ENCODE peak calls at places on chromosomes 7 and 10, in eight cellular contexts. W is LoVo, K is fibroblast of mammary gland, D is NCI-H446 treated with DMSO at 0.1 percent for 48 hours, H is fibroblast of pulmonary artery, J is HS-27A, G is DND-41, I is adrenal gland. E is an unnamed sample.

GRCh38 chr10:74363727-74364126 is 212.7 kb downstream of the ADK start:
- DNase-seq in W (no peak), K (peak), D (no peak), H (no peak), J (no peak), G (no peak), I (no peak), E (no peak)

GRCh38 chr7:65832281-65832680 is 40.6 kb upstream of the VKORC1L1 start:
- DNase-seq in W (no peak), K (peak), D (peak), H (peak), J (no peak), G (peak), I (no peak), E (no peak)

GRCh38 chr10:11685787-11686218 is 56.4 kb upstream of the ECHDC3 start:
- DNase-seq in W (peak), K (peak), D (peak), H (peak), J (no peak), G (peak), I (peak), E (peak)

GRCh38 chr10:31816318-31816717 is 112.3 kb downstream of the ARHGAP12 start:
- DNase-seq in W (no peak), K (no peak), D (no peak), H (peak), J (no peak), G (no peak), I (no peak), E (no peak)

GRCh38 chr7:55438085-55438764 is 73.1 kb downstream of the LANCL2 start:
- DNase-seq in W (no peak), K (no peak), D (no peak), H (no peak), J (no peak), G (no peak), I (no peak), E (no peak)

GRCh38 chr10:78763651-78764395 is 304.9 kb upstream of the ZMIZ1 start:
- DNase-seq in W (no peak), K (no peak), D (no peak), H (no peak), J (no peak), G (no peak), I (no peak), E (no peak)

GRCh38 chr7:46714904-46715303 is 793.8 kb upstream of the IGFBP3 start:
- DNase-seq in W (no peak), K (no peak), D (no peak), H (no peak), J (no peak), G (no peak), I (no peak), E (no peak)

GRCh38 chr10:73494877-73495225 is 973 bp downstream of the PPP3CB start:
- DNase-seq in W (no peak), K (peak), D (no peak), H (peak), J (no peak), G (no peak), I (no peak), E (no peak)

GRCh38 chr10:124713679-124714298 is 30.4 kb downstream of the FAM53B start:
- DNase-seq in W (no peak), K (no peak), D (no peak), H (no peak), J (no peak), G (no peak), I (no peak), E (no peak)

GRCh38 chr10:71408436-71409225 is 11.9 kb downstream of the CDH23 start:
- DNase-seq in W (no peak), K (no peak), D (no peak), H (no peak), J (no peak), G (no peak), I (no peak), E (no peak)

GRCh38 chr7:151735186-151735853 is 141.6 kb downstream of the PRKAG2 start:
- DNase-seq in W (no peak), K (no peak), D (no peak), H (no peak), J (no peak), G (no peak), I (no peak), E (no peak)

GRCh38 chr10:11181996-11182395 is 164.3 kb downstream of the CELF2 start:
- DNase-seq in W (no peak), K (peak), D (peak), H (no peak), J (no peak), G (no peak), I (no peak), E (peak)

GRCh38 chr10:89165923-89166322 is 41.2 kb downstream of the CH25H start:
- DNase-seq in W (no peak), K (peak), D (no peak), H (peak), J (no peak), G (no peak), I (no peak), E (no peak)

GRCh38 chr7:87369216-87369615 is 23.8 kb downstream of the CROT start:
- DNase-seq in W (no peak), K (no peak), D (no peak), H (no peak), J (no peak), G (no peak), I (no peak), E (no peak)

GRCh38 chr7:121366852-121367431 is 29.2 kb downstream of the FAM3C start:
- DNase-seq in W (peak), K (peak), D (peak), H (peak), J (no peak), G (no peak), I (no peak), E (peak)

GRCh38 chr10:16423599-16423998 is 13.2 kb upstream of the PTER start:
- DNase-seq in W (no peak), K (no peak), D (no peak), H (no peak), J (no peak), G (no peak), I (no peak), E (no peak)

GRCh38 chr7:29511851-29512250 is 51.8 kb upstream of the PRR15 start:
- DNase-seq in W (no peak), K (no peak), D (no peak), H (no peak), J (no peak), G (no peak), I (no peak), E (no peak)

GRCh38 chr7:158324397-158325360 is 262.9 kb downstream of the PTPRN2 start:
- DNase-seq in W (no peak), K (no peak), D (no peak), H (no peak), J (no peak), G (no peak), I (no peak), E (no peak)

GRCh38 chr7:42170724-42171123 is 66.3 kb downstream of the GLI3 start:
- DNase-seq in W (peak), K (peak), D (no peak), H (no peak), J (no peak), G (no peak), I (no peak), E (no peak)

GRCh38 chr7:8436965-8437364 is 3.6 kb downstream of the NXPH1 start:
- DNase-seq in W (peak), K (peak), D (no peak), H (peak), J (no peak), G (peak), I (peak), E (peak)

GRCh38 chr10:6108631-6109443 is 20.0 kb downstream of the RBM17 start:
- DNase-seq in W (peak), K (peak), D (no peak), H (peak), J (no peak), G (peak), I (no peak), E (no peak)

GRCh38 chr10:109978481-109978880 is 29.3 kb upstream of the ADD3 start:
- DNase-seq in W (no peak), K (peak), D (no peak), H (peak), J (no peak), G (peak), I (peak), E (peak)

GRCh38 chr7:116212859-116213258 is 2.5 kb downstream of the TES start:
- DNase-seq in W (no peak), K (peak), D (no peak), H (peak), J (no peak), G (no peak), I (no peak), E (no peak)

GRCh38 chr10:115977855-115978254 is 295.2 kb downstream of the GFRA1 start:
- DNase-seq in W (no peak), K (no peak), D (no peak), H (no peak), J (no peak), G (no peak), I (no peak), E (no peak)

GRCh38 chr10:110107430-110107829 is 99.6 kb downstream of the ADD3 start:
- DNase-seq in W (no peak), K (no peak), D (no peak), H (no peak), J (no peak), G (no peak), I (no peak), E (no peak)

GRCh38 chr7:67937717-67938191 is 941.1 kb downstream of the TYW1 start:
- DNase-seq in W (peak), K (peak), D (no peak), H (peak), J (no peak), G (no peak), I (peak), E (peak)

GRCh38 chr10:62093863-62094291 is 174.8 kb downstream of the RTKN2 start:
- DNase-seq in W (peak), K (peak), D (no peak), H (peak), J (peak), G (no peak), I (no peak), E (no peak)

GRCh38 chr10:21293518-21294356 is 231.7 kb downstream of the SKIDA1 start:
- DNase-seq in W (no peak), K (no peak), D (no peak), H (peak), J (no peak), G (no peak), I (no peak), E (no peak)

GRCh38 chr10:69327463-69328345 is 49.4 kb downstream of the HK1 start:
- DNase-seq in W (no peak), K (peak), D (no peak), H (peak), J (no peak), G (no peak), I (peak), E (peak)

GRCh38 chr10:97761331-97761865 is 10.4 kb downstream of the SFRP5 start:
- DNase-seq in W (no peak), K (no peak), D (no peak), H (no peak), J (no peak), G (no peak), I (no peak), E (no peak)

GRCh38 chr10:34808789-34809745 is 6.0 kb downstream of the PARD3 start:
- DNase-seq in W (no peak), K (no peak), D (peak), H (no peak), J (no peak), G (peak), I (peak), E (peak)

GRCh38 chr10:118807512-118808305 is 52.9 kb upstream of the CACUL1 start:
- DNase-seq in W (no peak), K (no peak), D (no peak), H (no peak), J (no peak), G (no peak), I (no peak), E (no peak)

GRCh38 chr10:27197980-27198645 is 42.5 kb downstream of the ACBD5 start:
- DNase-seq in W (no peak), K (no peak), D (no peak), H (no peak), J (no peak), G (no peak), I (peak), E (no peak)

E was measured in body of pancreas.